ENCODE peak calls at places on chromosomes 11 and 22, in five cellular contexts. One of them, this sample, is unnamed. For H3K4me1, the result is how much of the 10 kb centered on the place peaks cover.

GRCh38 chr11:7417328-7417727 is 68.0 kb upstream of the OLFML1 start:
- DNase-seq in right lobe of liver: no peak
- DNase-seq in CD8-positive, alpha-beta memory T cell: no peak
- DNase-seq in gastrocnemius medialis: no peak
- DNase-seq in colonic mucosa: no peak
- DNase-seq in this sample: no peak

GRCh38 chr11:27358306-27358705 is 4.7 kb downstream of the CCDC34 start:
- DNase-seq in right lobe of liver: no peak
- DNase-seq in CD8-positive, alpha-beta memory T cell: no peak
- DNase-seq in gastrocnemius medialis: no peak
- DNase-seq in colonic mucosa: no peak
- DNase-seq in this sample: no peak

GRCh38 chr22:38756631-38757463 is 1.0 kb upstream of the SUN2 start:
- DNase-seq in right lobe of liver: no peak
- DNase-seq in CD8-positive, alpha-beta memory T cell: no peak
- DNase-seq in gastrocnemius medialis: no peak
- DNase-seq in colonic mucosa: peak
- DNase-seq in this sample: no peak

GRCh38 chr11:104650234-104650633 is 248.0 kb downstream of the CASP12 start:
- DNase-seq in right lobe of liver: no peak
- DNase-seq in CD8-positive, alpha-beta memory T cell: no peak
- DNase-seq in gastrocnemius medialis: no peak
- DNase-seq in colonic mucosa: no peak
- DNase-seq in this sample: no peak

GRCh38 chr11:65856689-65857499 is 1.1 kb downstream of the CFL1 start:
- DNase-seq in right lobe of liver: peak
- DNase-seq in CD8-positive, alpha-beta memory T cell: peak
- DNase-seq in gastrocnemius medialis: peak
- DNase-seq in colonic mucosa: peak
- DNase-seq in this sample: peak

GRCh38 chr11:9607511-9607899 is 34.0 kb downstream of the WEE1 start:
- DNase-seq in right lobe of liver: no peak
- DNase-seq in CD8-positive, alpha-beta memory T cell: no peak
- DNase-seq in gastrocnemius medialis: no peak
- DNase-seq in colonic mucosa: no peak
- DNase-seq in this sample: no peak

GRCh38 chr11:6453152-6453551 is 12.4 kb upstream of the HPX start:
- DNase-seq in right lobe of liver: no peak
- DNase-seq in CD8-positive, alpha-beta memory T cell: no peak
- DNase-seq in gastrocnemius medialis: no peak
- DNase-seq in colonic mucosa: no peak
- DNase-seq in this sample: no peak

GRCh38 chr11:73152086-73152853 is 10.2 kb upstream of the FCHSD2 start:
- DNase-seq in right lobe of liver: peak
- DNase-seq in CD8-positive, alpha-beta memory T cell: no peak
- DNase-seq in gastrocnemius medialis: no peak
- DNase-seq in colonic mucosa: no peak
- DNase-seq in this sample: no peak

GRCh38 chr11:65927904-65928397 is 8.7 kb downstream of the DRAP1 start:
- DNase-seq in right lobe of liver: no peak
- DNase-seq in CD8-positive, alpha-beta memory T cell: peak
- DNase-seq in gastrocnemius medialis: no peak
- DNase-seq in colonic mucosa: peak
- DNase-seq in this sample: no peak

GRCh38 chr11:952406-953385 is 27.0 kb downstream of the AP2A2 start:
- DNase-seq in right lobe of liver: peak
- DNase-seq in CD8-positive, alpha-beta memory T cell: no peak
- DNase-seq in gastrocnemius medialis: no peak
- DNase-seq in colonic mucosa: peak
- DNase-seq in this sample: peak

GRCh38 chr11:124707813-124708212 is 31.9 kb upstream of the NRGN start:
- DNase-seq in right lobe of liver: no peak
- DNase-seq in CD8-positive, alpha-beta memory T cell: no peak
- DNase-seq in gastrocnemius medialis: no peak
- DNase-seq in colonic mucosa: no peak
- DNase-seq in this sample: no peak

GRCh38 chr22:49241174-49241851 is 586.4 kb downstream of the BRD1 start:
- DNase-seq in right lobe of liver: no peak
- DNase-seq in CD8-positive, alpha-beta memory T cell: no peak
- DNase-seq in gastrocnemius medialis: no peak
- DNase-seq in colonic mucosa: no peak
- DNase-seq in this sample: no peak

GRCh38 chr22:44584256-44584902 is 86.3 kb upstream of the RTL6 start:
- DNase-seq in right lobe of liver: peak
- DNase-seq in CD8-positive, alpha-beta memory T cell: no peak
- DNase-seq in gastrocnemius medialis: no peak
- DNase-seq in colonic mucosa: no peak
- DNase-seq in this sample: peak

GRCh38 chr11:91926967-91927366 is 297.7 kb upstream of the FAT3 start:
- DNase-seq in right lobe of liver: no peak
- DNase-seq in CD8-positive, alpha-beta memory T cell: no peak
- DNase-seq in gastrocnemius medialis: no peak
- DNase-seq in colonic mucosa: no peak
- DNase-seq in this sample: no peak

GRCh38 chr11:117180661-117181585 is 2.4 kb downstream of the SIDT2 start:
- DNase-seq in right lobe of liver: no peak
- DNase-seq in CD8-positive, alpha-beta memory T cell: peak
- DNase-seq in gastrocnemius medialis: peak
- DNase-seq in colonic mucosa: peak
- DNase-seq in this sample: no peak

GRCh38 chr11:72038491-72038890 is 39.8 kb downstream of the IL18BP start:
- DNase-seq in right lobe of liver: no peak
- DNase-seq in CD8-positive, alpha-beta memory T cell: no peak
- DNase-seq in gastrocnemius medialis: peak
- DNase-seq in colonic mucosa: peak
- DNase-seq in this sample: peak
- H3K4me1 ChIP-seq in right lobe of liver: under half
- H3K4me1 ChIP-seq in CD8-positive, alpha-beta memory T cell: half or more
- H3K4me1 ChIP-seq in gastrocnemius medialis: under half
- H3K4me1 ChIP-seq in colonic mucosa: under half
- H3K4me1 ChIP-seq in this sample: under half

DNA sequence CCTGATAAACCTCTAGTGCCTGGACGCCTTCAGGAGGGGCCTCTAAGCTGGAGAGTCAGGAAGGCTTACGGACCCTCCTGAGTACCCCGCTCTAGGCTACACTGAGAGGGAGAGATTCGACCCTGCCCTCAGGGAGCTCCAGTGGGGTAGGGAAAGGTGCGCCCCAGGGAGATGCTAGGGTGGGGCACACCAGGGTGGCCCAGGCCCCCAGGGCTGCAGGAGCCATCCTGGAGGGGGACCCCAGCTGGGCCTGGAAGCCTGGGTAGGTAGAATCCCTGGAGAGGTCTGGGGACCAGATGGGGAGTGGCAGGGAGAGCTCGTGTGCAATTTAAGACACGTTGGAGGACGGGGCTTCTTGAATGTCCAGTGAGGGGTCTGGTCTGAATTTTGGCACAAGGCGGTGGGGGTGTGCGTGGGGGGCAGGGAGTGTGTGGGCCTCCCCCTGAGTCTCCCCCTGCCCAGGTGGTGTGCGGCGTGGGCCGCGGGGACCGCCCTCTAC is 4.7 kb downstream of the CARNS1 start:
- DNase-seq in right lobe of liver: no peak
- DNase-seq in CD8-positive, alpha-beta memory T cell: no peak
- DNase-seq in gastrocnemius medialis: no peak
- DNase-seq in colonic mucosa: no peak
- DNase-seq in this sample: no peak
- H3K4me1 ChIP-seq in right lobe of liver: under half
- H3K4me1 ChIP-seq in CD8-positive, alpha-beta memory T cell: half or more
- H3K4me1 ChIP-seq in gastrocnemius medialis: half or more
- H3K4me1 ChIP-seq in colonic mucosa: under half
- H3K4me1 ChIP-seq in this sample: half or more

DNA sequence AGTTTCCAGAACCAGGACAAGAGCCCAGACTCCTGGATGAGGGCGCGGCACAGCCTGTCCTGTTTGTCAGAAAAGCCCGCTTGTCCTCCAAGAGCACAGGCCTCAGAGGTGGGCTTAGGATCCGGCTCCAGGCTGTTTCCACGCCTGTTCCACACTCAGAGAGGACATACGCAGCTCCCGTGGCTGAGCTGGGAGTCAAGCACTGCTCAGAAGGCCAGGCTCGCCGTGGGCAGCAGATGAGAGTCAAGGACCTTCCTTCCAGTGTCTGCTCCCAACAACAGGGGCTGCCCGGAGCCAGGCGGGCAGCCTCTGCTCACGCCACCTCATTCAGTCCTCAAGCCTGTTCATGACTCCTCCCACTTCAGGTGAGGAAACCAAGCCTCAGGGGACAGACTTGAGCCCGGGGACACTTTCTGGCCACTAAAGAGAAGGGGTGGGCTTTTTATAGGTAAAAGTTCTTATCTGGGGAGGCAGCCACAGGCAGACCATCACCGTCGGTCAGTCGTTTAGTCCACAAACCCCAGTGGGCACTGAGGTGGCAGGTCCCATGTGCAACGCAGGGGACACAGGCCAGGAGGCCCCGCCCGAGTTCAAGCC is 3.8 kb downstream of the CYB5R3 start:
- DNase-seq in right lobe of liver: no peak
- DNase-seq in CD8-positive, alpha-beta memory T cell: no peak
- DNase-seq in gastrocnemius medialis: no peak
- DNase-seq in colonic mucosa: no peak
- DNase-seq in this sample: no peak
- H3K4me1 ChIP-seq in right lobe of liver: half or more
- H3K4me1 ChIP-seq in CD8-positive, alpha-beta memory T cell: under half
- H3K4me1 ChIP-seq in gastrocnemius medialis: half or more
- H3K4me1 ChIP-seq in colonic mucosa: under half
- H3K4me1 ChIP-seq in this sample: half or more

DNA sequence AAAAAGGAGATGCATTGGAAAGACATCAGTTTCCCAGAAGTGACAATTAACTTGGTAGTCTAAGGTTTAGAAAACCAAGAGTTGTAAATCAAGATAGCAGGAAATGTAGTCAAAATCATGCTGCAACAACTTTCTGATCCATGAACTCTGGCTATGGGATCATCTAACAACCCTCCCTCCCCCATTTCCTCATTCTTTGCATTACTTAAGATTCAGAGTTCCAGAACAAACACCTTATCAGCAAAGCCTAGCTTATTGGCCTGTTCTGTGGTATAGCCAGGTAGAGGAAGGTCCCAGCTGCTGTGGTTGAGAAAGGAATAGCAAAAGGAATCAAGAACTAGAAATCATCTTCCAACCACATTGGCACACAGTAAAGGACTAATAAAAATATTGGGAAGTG is 651.1 kb downstream of the METTL15 start:
- DNase-seq in right lobe of liver: no peak
- DNase-seq in CD8-positive, alpha-beta memory T cell: no peak
- DNase-seq in gastrocnemius medialis: no peak
- DNase-seq in colonic mucosa: no peak
- DNase-seq in this sample: no peak
- H3K4me1 ChIP-seq in right lobe of liver: under half
- H3K4me1 ChIP-seq in CD8-positive, alpha-beta memory T cell: under half
- H3K4me1 ChIP-seq in gastrocnemius medialis: under half
- H3K4me1 ChIP-seq in colonic mucosa: under half
- H3K4me1 ChIP-seq in this sample: under half

GRCh38 chr11:130546901-130547694 is 98.7 kb downstream of the ADAMTS15 start:
- DNase-seq in right lobe of liver: no peak
- DNase-seq in CD8-positive, alpha-beta memory T cell: no peak
- DNase-seq in gastrocnemius medialis: no peak
- DNase-seq in colonic mucosa: no peak
- DNase-seq in this sample: no peak

GRCh38 chr11:130545449-130546072 is 97.1 kb downstream of the ADAMTS15 start:
- DNase-seq in right lobe of liver: no peak
- DNase-seq in CD8-positive, alpha-beta memory T cell: no peak
- DNase-seq in gastrocnemius medialis: no peak
- DNase-seq in colonic mucosa: no peak
- DNase-seq in this sample: no peak

GRCh38 chr11:130547761-130548490 is 99.5 kb downstream of the ADAMTS15 start:
- DNase-seq in right lobe of liver: no peak
- DNase-seq in CD8-positive, alpha-beta memory T cell: no peak
- DNase-seq in gastrocnemius medialis: no peak
- DNase-seq in colonic mucosa: no peak
- DNase-seq in this sample: no peak

GRCh38 chr11:130548491-130548833 is 100.0 kb downstream of the ADAMTS15 start:
- DNase-seq in right lobe of liver: no peak
- DNase-seq in CD8-positive, alpha-beta memory T cell: no peak
- DNase-seq in gastrocnemius medialis: no peak
- DNase-seq in colonic mucosa: no peak
- DNase-seq in this sample: no peak

GRCh38 chr11:130546438-130546837 is 98.0 kb downstream of the ADAMTS15 start:
- DNase-seq in right lobe of liver: no peak
- DNase-seq in CD8-positive, alpha-beta memory T cell: no peak
- DNase-seq in gastrocnemius medialis: no peak
- DNase-seq in colonic mucosa: no peak
- DNase-seq in this sample: no peak
- H3K4me1 ChIP-seq in right lobe of liver: under half
- H3K4me1 ChIP-seq in CD8-positive, alpha-beta memory T cell: under half
- H3K4me1 ChIP-seq in gastrocnemius medialis: under half
- H3K4me1 ChIP-seq in colonic mucosa: under half
- H3K4me1 ChIP-seq in this sample: under half